ENCODE peak calls at places on chromosomes 16 and 17, in eight cellular contexts. One of them, this sample, is unnamed.
A peak's percentile ranks its signal among the peaks of the same experiment; 100 is the strongest.

GRCh38 chr16:31439519-31439918 is 3.1 kb downstream of the ZNF843 start:
- ATAC-seq in body of pancreas: no peak
- ATAC-seq in activated naive CD4-positive, alpha-beta T cell treated with anti-CD3 and anti-CD28 coated beads, Interleukin-2, amount 50 U/mL, for 72 hours: no peak
- ATAC-seq in CD4-positive, alpha-beta T cell: no peak
- ATAC-seq in K562: no peak
- ATAC-seq in activated CD8-positive, alpha-beta memory T cell treated with anti-CD3 and anti-CD28 coated beads, Interleukin-2, amount 10 ng/mL, durations not matched to agents 7 days and 5 days: no peak
- ATAC-seq in sciatic nerve: no peak
- ATAC-seq in stimulated activated naive CD8-positive, alpha-beta T cell treated with anti-CD3 and anti-CD28 coated beads, Interleukin-15, amount 100 ng/mL, for 72 hours: no peak
- ATAC-seq in this sample: no peak

GRCh38 chr17:58019039-58019438 is 12.0 kb upstream of the SRSF1 start:
- ATAC-seq in body of pancreas: no peak
- ATAC-seq in activated naive CD4-positive, alpha-beta T cell treated with anti-CD3 and anti-CD28 coated beads, Interleukin-2, amount 50 U/mL, for 72 hours: no peak
- ATAC-seq in CD4-positive, alpha-beta T cell: no peak
- ATAC-seq in K562: peak; percentile 68
- ATAC-seq in activated CD8-positive, alpha-beta memory T cell treated with anti-CD3 and anti-CD28 coated beads, Interleukin-2, amount 10 ng/mL, durations not matched to agents 7 days and 5 days: no peak
- ATAC-seq in sciatic nerve: no peak
- ATAC-seq in stimulated activated naive CD8-positive, alpha-beta T cell treated with anti-CD3 and anti-CD28 coated beads, Interleukin-15, amount 100 ng/mL, for 72 hours: no peak
- ATAC-seq in this sample: no peak

GRCh38 chr16:75406943-75407342 is 26.4 kb downstream of the CFDP1 start:
- ATAC-seq in body of pancreas: no peak
- ATAC-seq in activated naive CD4-positive, alpha-beta T cell treated with anti-CD3 and anti-CD28 coated beads, Interleukin-2, amount 50 U/mL, for 72 hours: no peak
- ATAC-seq in CD4-positive, alpha-beta T cell: no peak
- ATAC-seq in K562: no peak
- ATAC-seq in activated CD8-positive, alpha-beta memory T cell treated with anti-CD3 and anti-CD28 coated beads, Interleukin-2, amount 10 ng/mL, durations not matched to agents 7 days and 5 days: no peak
- ATAC-seq in sciatic nerve: no peak
- ATAC-seq in stimulated activated naive CD8-positive, alpha-beta T cell treated with anti-CD3 and anti-CD28 coated beads, Interleukin-15, amount 100 ng/mL, for 72 hours: no peak
- ATAC-seq in this sample: no peak

GRCh38 chr17:82234211-82235055 is 5.6 kb downstream of the SLC16A3 start:
- ATAC-seq in body of pancreas: no peak
- ATAC-seq in activated naive CD4-positive, alpha-beta T cell treated with anti-CD3 and anti-CD28 coated beads, Interleukin-2, amount 50 U/mL, for 72 hours: no peak
- ATAC-seq in CD4-positive, alpha-beta T cell: no peak
- ATAC-seq in K562: no peak
- ATAC-seq in activated CD8-positive, alpha-beta memory T cell treated with anti-CD3 and anti-CD28 coated beads, Interleukin-2, amount 10 ng/mL, durations not matched to agents 7 days and 5 days: no peak
- ATAC-seq in sciatic nerve: no peak
- ATAC-seq in stimulated activated naive CD8-positive, alpha-beta T cell treated with anti-CD3 and anti-CD28 coated beads, Interleukin-15, amount 100 ng/mL, for 72 hours: no peak
- ATAC-seq in this sample: no peak

GRCh38 chr17:80029235-80029974 is 6.3 kb downstream of the TBC1D16 start:
- ATAC-seq in body of pancreas: peak; percentile 86
- ATAC-seq in activated naive CD4-positive, alpha-beta T cell treated with anti-CD3 and anti-CD28 coated beads, Interleukin-2, amount 50 U/mL, for 72 hours: peak; percentile 62
- ATAC-seq in CD4-positive, alpha-beta T cell: no peak
- ATAC-seq in K562: peak; percentile 41
- ATAC-seq in activated CD8-positive, alpha-beta memory T cell treated with anti-CD3 and anti-CD28 coated beads, Interleukin-2, amount 10 ng/mL, durations not matched to agents 7 days and 5 days: no peak
- ATAC-seq in sciatic nerve: peak; percentile 90
- ATAC-seq in stimulated activated naive CD8-positive, alpha-beta T cell treated with anti-CD3 and anti-CD28 coated beads, Interleukin-15, amount 100 ng/mL, for 72 hours: peak; percentile 43
- ATAC-seq in this sample: no peak

GRCh38 chr17:50170662-50171370 is 5.0 kb downstream of the SGCA start:
- ATAC-seq in body of pancreas: no peak
- ATAC-seq in activated naive CD4-positive, alpha-beta T cell treated with anti-CD3 and anti-CD28 coated beads, Interleukin-2, amount 50 U/mL, for 72 hours: peak; percentile 59
- ATAC-seq in CD4-positive, alpha-beta T cell: no peak
- ATAC-seq in K562: no peak
- ATAC-seq in activated CD8-positive, alpha-beta memory T cell treated with anti-CD3 and anti-CD28 coated beads, Interleukin-2, amount 10 ng/mL, durations not matched to agents 7 days and 5 days: peak; percentile 81
- ATAC-seq in sciatic nerve: no peak
- ATAC-seq in stimulated activated naive CD8-positive, alpha-beta T cell treated with anti-CD3 and anti-CD28 coated beads, Interleukin-15, amount 100 ng/mL, for 72 hours: no peak
- ATAC-seq in this sample: peak; percentile 68

GRCh38 chr17:45719335-45720071 is 64.6 kb upstream of the CRHR1 start:
- ATAC-seq in body of pancreas: peak; percentile 21
- ATAC-seq in activated naive CD4-positive, alpha-beta T cell treated with anti-CD3 and anti-CD28 coated beads, Interleukin-2, amount 50 U/mL, for 72 hours: peak; percentile 33
- ATAC-seq in CD4-positive, alpha-beta T cell: no peak
- ATAC-seq in K562: peak; percentile 85
- ATAC-seq in activated CD8-positive, alpha-beta memory T cell treated with anti-CD3 and anti-CD28 coated beads, Interleukin-2, amount 10 ng/mL, durations not matched to agents 7 days and 5 days: no peak
- ATAC-seq in sciatic nerve: no peak
- ATAC-seq in stimulated activated naive CD8-positive, alpha-beta T cell treated with anti-CD3 and anti-CD28 coated beads, Interleukin-15, amount 100 ng/mL, for 72 hours: no peak
- ATAC-seq in this sample: no peak

GRCh38 chr16:19227643-19228042 is 57.9 kb upstream of the CLEC19A start:
- ATAC-seq in body of pancreas: peak; percentile 79
- ATAC-seq in activated naive CD4-positive, alpha-beta T cell treated with anti-CD3 and anti-CD28 coated beads, Interleukin-2, amount 50 U/mL, for 72 hours: no peak
- ATAC-seq in CD4-positive, alpha-beta T cell: no peak
- ATAC-seq in K562: no peak
- ATAC-seq in activated CD8-positive, alpha-beta memory T cell treated with anti-CD3 and anti-CD28 coated beads, Interleukin-2, amount 10 ng/mL, durations not matched to agents 7 days and 5 days: no peak
- ATAC-seq in sciatic nerve: no peak
- ATAC-seq in stimulated activated naive CD8-positive, alpha-beta T cell treated with anti-CD3 and anti-CD28 coated beads, Interleukin-15, amount 100 ng/mL, for 72 hours: no peak
- ATAC-seq in this sample: no peak

GRCh38 chr17:50976951-50977472 is 110.9 kb upstream of the TOB1 start:
- ATAC-seq in body of pancreas: no peak
- ATAC-seq in activated naive CD4-positive, alpha-beta T cell treated with anti-CD3 and anti-CD28 coated beads, Interleukin-2, amount 50 U/mL, for 72 hours: no peak
- ATAC-seq in CD4-positive, alpha-beta T cell: no peak
- ATAC-seq in K562: no peak
- ATAC-seq in activated CD8-positive, alpha-beta memory T cell treated with anti-CD3 and anti-CD28 coated beads, Interleukin-2, amount 10 ng/mL, durations not matched to agents 7 days and 5 days: no peak
- ATAC-seq in sciatic nerve: no peak
- ATAC-seq in stimulated activated naive CD8-positive, alpha-beta T cell treated with anti-CD3 and anti-CD28 coated beads, Interleukin-15, amount 100 ng/mL, for 72 hours: no peak
- ATAC-seq in this sample: no peak

GRCh38 chr16:56211471-56211944 is 20.2 kb downstream of the GNAO1 start:
- ATAC-seq in body of pancreas: peak; percentile 27
- ATAC-seq in activated naive CD4-positive, alpha-beta T cell treated with anti-CD3 and anti-CD28 coated beads, Interleukin-2, amount 50 U/mL, for 72 hours: no peak
- ATAC-seq in CD4-positive, alpha-beta T cell: no peak
- ATAC-seq in K562: no peak
- ATAC-seq in activated CD8-positive, alpha-beta memory T cell treated with anti-CD3 and anti-CD28 coated beads, Interleukin-2, amount 10 ng/mL, durations not matched to agents 7 days and 5 days: no peak
- ATAC-seq in sciatic nerve: peak; percentile 59
- ATAC-seq in stimulated activated naive CD8-positive, alpha-beta T cell treated with anti-CD3 and anti-CD28 coated beads, Interleukin-15, amount 100 ng/mL, for 72 hours: no peak
- ATAC-seq in this sample: no peak

GRCh38 chr17:34570491-34570890 is 8.9 kb upstream of the TMEM132E start:
- ATAC-seq in body of pancreas: no peak
- ATAC-seq in activated naive CD4-positive, alpha-beta T cell treated with anti-CD3 and anti-CD28 coated beads, Interleukin-2, amount 50 U/mL, for 72 hours: no peak
- ATAC-seq in CD4-positive, alpha-beta T cell: no peak
- ATAC-seq in K562: peak; percentile 52
- ATAC-seq in activated CD8-positive, alpha-beta memory T cell treated with anti-CD3 and anti-CD28 coated beads, Interleukin-2, amount 10 ng/mL, durations not matched to agents 7 days and 5 days: no peak
- ATAC-seq in sciatic nerve: no peak
- ATAC-seq in stimulated activated naive CD8-positive, alpha-beta T cell treated with anti-CD3 and anti-CD28 coated beads, Interleukin-15, amount 100 ng/mL, for 72 hours: no peak
- ATAC-seq in this sample: no peak

GRCh38 chr16:1940273-1941161 is 2.5 kb downstream of the MSRB1 start:
- ATAC-seq in body of pancreas: peak; percentile 72
- ATAC-seq in activated naive CD4-positive, alpha-beta T cell treated with anti-CD3 and anti-CD28 coated beads, Interleukin-2, amount 50 U/mL, for 72 hours: no peak
- ATAC-seq in CD4-positive, alpha-beta T cell: no peak
- ATAC-seq in K562: no peak
- ATAC-seq in activated CD8-positive, alpha-beta memory T cell treated with anti-CD3 and anti-CD28 coated beads, Interleukin-2, amount 10 ng/mL, durations not matched to agents 7 days and 5 days: no peak
- ATAC-seq in sciatic nerve: no peak
- ATAC-seq in stimulated activated naive CD8-positive, alpha-beta T cell treated with anti-CD3 and anti-CD28 coated beads, Interleukin-15, amount 100 ng/mL, for 72 hours: no peak
- ATAC-seq in this sample: no peak

GRCh38 chr17:72592242-72592966 is 471.6 kb downstream of the SOX9 start:
- ATAC-seq in body of pancreas: peak; percentile 81
- ATAC-seq in activated naive CD4-positive, alpha-beta T cell treated with anti-CD3 and anti-CD28 coated beads, Interleukin-2, amount 50 U/mL, for 72 hours: peak; percentile 51
- ATAC-seq in CD4-positive, alpha-beta T cell: peak; percentile 69
- ATAC-seq in K562: peak; percentile 92
- ATAC-seq in activated CD8-positive, alpha-beta memory T cell treated with anti-CD3 and anti-CD28 coated beads, Interleukin-2, amount 10 ng/mL, durations not matched to agents 7 days and 5 days: peak; percentile 89
- ATAC-seq in sciatic nerve: peak; percentile 95
- ATAC-seq in stimulated activated naive CD8-positive, alpha-beta T cell treated with anti-CD3 and anti-CD28 coated beads, Interleukin-15, amount 100 ng/mL, for 72 hours: peak; percentile 83
- ATAC-seq in this sample: peak; percentile 73

GRCh38 chr17:39235555-39236221 is 9.9 kb upstream of the STAC2 start:
- ATAC-seq in body of pancreas: peak; percentile 59
- ATAC-seq in activated naive CD4-positive, alpha-beta T cell treated with anti-CD3 and anti-CD28 coated beads, Interleukin-2, amount 50 U/mL, for 72 hours: peak; percentile 56
- ATAC-seq in CD4-positive, alpha-beta T cell: peak; percentile 45
- ATAC-seq in K562: peak; percentile 96
- ATAC-seq in activated CD8-positive, alpha-beta memory T cell treated with anti-CD3 and anti-CD28 coated beads, Interleukin-2, amount 10 ng/mL, durations not matched to agents 7 days and 5 days: peak; percentile 72
- ATAC-seq in sciatic nerve: no peak
- ATAC-seq in stimulated activated naive CD8-positive, alpha-beta T cell treated with anti-CD3 and anti-CD28 coated beads, Interleukin-15, amount 100 ng/mL, for 72 hours: peak; percentile 72
- ATAC-seq in this sample: peak; percentile 54